ENCODE peak calls at places on chromosomes 13 and 19, in six cellular contexts. V is tibial artery, C is lung, R is lower lobe of right lung, H is left lung, W is neural crest cell. D is an unnamed sample.

GRCh38 chr13:50829896-50830295 is 13.6 kb downstream of the DLEU7 start:
- DNase-seq in V (no peak), C (no peak), H (no peak), R (no peak), W (no peak), D (no peak)

GRCh38 chr13:74250738-74251190 is 116.6 kb upstream of the KLF12 start:
- DNase-seq in W (no peak), C (no peak), V (no peak), R (no peak), H (no peak), D (no peak)

GRCh38 chr19:52961981-52962380 is 700 bp downstream of the ZNF816 start:
- DNase-seq in V (no peak), W (no peak), C (no peak), R (no peak), H (no peak), D (no peak)

GRCh38 chr13:80214521-80214941 is 126.4 kb downstream of the SPRY2 start:
- DNase-seq in C (no peak), R (no peak), V (no peak), W (no peak), H (no peak), D (no peak)

GRCh38 chr13:76161143-76161542 is 525.0 kb downstream of the LMO7 start:
- DNase-seq in R (no peak), C (no peak), W (no peak), V (no peak), H (no peak), D (no peak)

GRCh38 chr13:71285700-71286099 is 581.3 kb downstream of the DACH1 start:
- DNase-seq in W (no peak), C (no peak), V (no peak), H (no peak), R (no peak), D (no peak)

GRCh38 chr19:15812059-15812722 is 3.3 kb downstream of the OR10H1 start:
- DNase-seq in R (no peak), C (no peak), W (no peak), V (no peak), H (no peak), D (no peak)

GRCh38 chr13:73063166-73063565 is 4.4 kb downstream of the KLF5 start:
- DNase-seq in R (no peak), C (no peak), V (no peak), W (no peak), H (no peak), D (no peak)

GRCh38 chr13:41652735-41653361 is 195.5 kb downstream of the RGCC start:
- DNase-seq in V (no peak), R (no peak), H (no peak), C (no peak), W (peak), D (peak)

GRCh38 chr13:111528513-111528912 is 208.1 kb downstream of the TEX29 start:
- DNase-seq in R (peak), C (no peak), H (no peak), W (no peak), V (no peak), D (no peak)

GRCh38 chr13:60700994-60701393 is 304.0 kb downstream of the TDRD3 start:
- DNase-seq in R (no peak), H (no peak), W (no peak), V (no peak), C (no peak), D (no peak)

GRCh38 chr13:99657848-99658265 is 156.6 kb downstream of the TM9SF2 start:
- DNase-seq in R (peak), W (peak), V (peak), C (no peak), H (peak), D (no peak)

GRCh38 chr13:44694842-44695241 is 118.7 kb upstream of the TSC22D1 start:
- DNase-seq in C (no peak), V (no peak), H (no peak), R (no peak), W (no peak), D (no peak)

GRCh38 chr19:38024991-38025716 is 118.1 kb downstream of the SIPA1L3 start:
- DNase-seq in R (no peak), C (no peak), V (no peak), H (no peak), W (no peak), D (no peak)

GRCh38 chr13:37627428-37627827 is 28.9 kb upstream of the POSTN start:
- DNase-seq in H (no peak), W (no peak), C (no peak), R (no peak), V (no peak), D (no peak)

GRCh38 chr13:44306401-44307192 is 67.0 kb upstream of the SERP2 start:
- DNase-seq in H (no peak), R (no peak), C (no peak), V (peak), W (peak), D (peak)

GRCh38 chr19:28170066-28170465 is 1042.9 kb downstream of the UQCRFS1 start:
- DNase-seq in V (no peak), H (no peak), W (no peak), C (no peak), R (no peak), D (no peak)

GRCh38 chr19:20273376-20273775 is 106.4 kb downstream of the ZNF486 start:
- DNase-seq in R (no peak), W (no peak), V (no peak), C (no peak), H (no peak), D (no peak)

GRCh38 chr13:80161896-80162295 is 179.0 kb downstream of the SPRY2 start:
- DNase-seq in C (no peak), H (no peak), V (no peak), R (no peak), W (no peak), D (no peak)

GRCh38 chr13:22061371-22061805 is 390.5 kb downstream of the FGF9 start:
- DNase-seq in H (no peak), W (no peak), V (no peak), R (no peak), C (no peak), D (no peak)

GRCh38 chr19:18833849-18834643 is 2.3 kb downstream of the UPF1 start:
- DNase-seq in R (no peak), C (no peak), V (no peak), W (no peak), H (no peak), D (no peak)

GRCh38 chr13:108214511-108215383 is 589 bp downstream of the LIG4 start:
- DNase-seq in R (peak), H (peak), C (no peak), W (no peak), V (no peak), D (peak)

GRCh38 chr13:102138635-102139225 is 263.1 kb downstream of the FGF14 start:
- DNase-seq in R (no peak), H (no peak), W (no peak), C (no peak), V (no peak), D (no peak)

GRCh38 chr19:57248646-57249045 is 8.2 kb downstream of the ZNF805 start:
- DNase-seq in W (no peak), C (no peak), V (no peak), H (no peak), R (no peak), D (no peak)
- TF ChIP-seq CTCF in W (no peak), C (no peak), V (no peak), H (no peak), R (no peak), D (no peak)

DNA sequence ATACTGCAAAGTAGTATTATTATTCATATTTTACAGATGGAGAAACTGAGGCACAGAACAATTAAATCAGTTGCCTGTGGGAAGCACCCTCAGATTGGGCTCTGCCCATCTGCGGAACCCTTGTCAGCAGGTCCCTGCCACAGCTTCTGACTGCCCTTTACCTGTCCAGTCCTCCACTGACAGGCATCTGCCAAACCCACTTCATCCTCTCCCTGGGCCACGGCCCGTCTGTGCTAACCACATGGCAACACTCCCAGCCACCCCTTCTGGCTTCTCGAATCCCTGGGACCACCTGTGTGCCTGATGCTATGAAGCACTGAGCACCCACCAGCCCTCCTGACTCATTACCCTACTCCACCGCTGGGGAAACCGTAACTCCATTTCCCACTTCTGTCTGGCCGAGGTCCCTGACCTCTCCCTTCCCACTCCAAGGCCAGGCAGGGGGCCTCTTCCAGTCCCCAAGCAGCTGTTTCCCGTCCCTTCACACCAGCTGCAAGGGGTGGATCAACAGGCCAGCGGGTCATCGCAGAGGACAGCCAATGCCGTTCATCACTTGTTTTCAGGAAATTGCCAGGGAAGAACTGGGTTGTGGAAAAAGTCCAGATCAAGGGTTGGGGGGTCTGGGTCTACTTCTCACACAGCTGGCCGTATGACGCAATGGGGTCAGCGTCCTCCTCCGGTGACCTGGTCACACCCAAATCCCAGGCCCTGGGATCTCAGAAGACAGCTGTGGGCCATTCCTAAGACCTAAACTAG is 2.5 kb downstream of the KANK3 start:
- DNase-seq in V (no peak), C (no peak), W (no peak), R (peak), H (no peak), D (no peak)
- TF ChIP-seq CTCF in V (no peak), C (no peak), W (no peak), R (peak), H (peak), D (no peak)

GRCh38 chr19:17448190-17448967 is at the start of gene TMEM221:
- DNase-seq in V (peak), W (peak), C (no peak), R (peak), H (peak), D (no peak)
- TF ChIP-seq CTCF in V (peak), W (peak), C (no peak), R (peak), H (peak), D (peak)

GRCh38 chr19:46617566-46618079 is 7.3 kb downstream of the PTGIR start:
- DNase-seq in R (no peak), W (no peak), H (no peak), C (no peak), V (no peak), D (no peak)

GRCh38 chr19:46618670-46619231 is 6.1 kb downstream of the PTGIR start:
- DNase-seq in H (no peak), R (no peak), W (no peak), C (no peak), V (no peak), D (no peak)

GRCh38 chr19:46615966-46616365 is 8.9 kb downstream of the PTGIR start:
- DNase-seq in R (no peak), C (no peak), W (no peak), H (no peak), V (no peak), D (no peak)

GRCh38 chr19:46614114-46614701 is 10.7 kb downstream of the PTGIR start:
- DNase-seq in W (peak), V (peak), R (peak), H (peak), C (peak), D (peak)

GRCh38 chr19:46616631-46617322 is 8.1 kb downstream of the PTGIR start:
- DNase-seq in V (no peak), H (peak), C (no peak), R (no peak), W (peak), D (peak)
- TF ChIP-seq CTCF in V (peak), H (no peak), C (no peak), R (peak), W (peak), D (peak)

GRCh38 chr19:33374406-33374703 is 846 bp downstream of the CEBPG start:
- DNase-seq in H (peak), R (no peak), C (no peak), W (no peak), V (no peak), D (peak)

GRCh38 chr19:33376423-33376822 is 2.9 kb downstream of the CEBPG start:
- DNase-seq in V (peak), C (peak), H (peak), W (no peak), R (no peak), D (no peak)

GRCh38 chr19:33375760-33376159 is 2.3 kb downstream of the CEBPG start:
- DNase-seq in H (no peak), W (no peak), R (no peak), V (no peak), C (no peak), D (no peak)

GRCh38 chr19:33375156-33375744 is 1.7 kb downstream of the CEBPG start:
- DNase-seq in R (no peak), W (no peak), V (no peak), H (no peak), C (no peak), D (no peak)

DNA sequence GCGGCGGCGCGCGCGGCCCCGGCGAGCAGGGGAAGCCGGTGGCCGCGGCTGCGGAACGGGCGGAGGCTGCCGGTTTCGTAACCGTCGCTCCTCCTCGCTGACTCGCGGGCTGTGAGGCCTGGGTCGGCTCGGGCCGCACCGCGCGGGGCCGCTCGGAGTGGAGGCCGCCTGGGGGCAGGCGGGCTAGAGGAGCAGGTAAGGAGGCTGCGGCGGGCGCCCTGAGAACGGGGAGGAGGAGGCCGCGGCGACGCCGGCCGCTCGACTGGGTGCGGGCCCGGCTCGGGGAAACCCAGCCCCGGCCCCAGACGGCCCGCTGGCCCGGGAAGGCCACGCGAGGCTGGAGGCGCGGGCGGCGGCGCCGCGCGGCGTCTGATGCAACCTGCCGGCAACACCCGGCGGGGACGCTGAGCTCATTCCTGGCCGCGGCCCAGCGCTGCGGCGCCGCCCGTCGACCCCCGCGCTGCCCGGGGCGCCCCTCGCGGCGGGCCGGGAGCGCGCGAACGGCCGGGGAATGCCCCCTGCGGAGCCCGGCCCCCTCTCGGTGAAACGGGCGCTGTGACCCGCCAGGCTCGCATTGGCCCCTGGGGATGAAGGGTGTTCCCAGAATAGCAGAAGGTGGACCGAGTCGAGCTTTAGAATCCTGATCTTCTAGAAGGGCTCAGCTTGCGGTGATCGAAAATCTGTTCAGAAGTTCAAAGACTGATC is at the start of gene CEBPG:
- DNase-seq in H (peak), V (no peak), W (peak), R (peak), C (peak), D (peak)
- TF ChIP-seq CTCF in H (peak), V (no peak), W (peak), R (peak), C (no peak), D (peak)

DNA sequence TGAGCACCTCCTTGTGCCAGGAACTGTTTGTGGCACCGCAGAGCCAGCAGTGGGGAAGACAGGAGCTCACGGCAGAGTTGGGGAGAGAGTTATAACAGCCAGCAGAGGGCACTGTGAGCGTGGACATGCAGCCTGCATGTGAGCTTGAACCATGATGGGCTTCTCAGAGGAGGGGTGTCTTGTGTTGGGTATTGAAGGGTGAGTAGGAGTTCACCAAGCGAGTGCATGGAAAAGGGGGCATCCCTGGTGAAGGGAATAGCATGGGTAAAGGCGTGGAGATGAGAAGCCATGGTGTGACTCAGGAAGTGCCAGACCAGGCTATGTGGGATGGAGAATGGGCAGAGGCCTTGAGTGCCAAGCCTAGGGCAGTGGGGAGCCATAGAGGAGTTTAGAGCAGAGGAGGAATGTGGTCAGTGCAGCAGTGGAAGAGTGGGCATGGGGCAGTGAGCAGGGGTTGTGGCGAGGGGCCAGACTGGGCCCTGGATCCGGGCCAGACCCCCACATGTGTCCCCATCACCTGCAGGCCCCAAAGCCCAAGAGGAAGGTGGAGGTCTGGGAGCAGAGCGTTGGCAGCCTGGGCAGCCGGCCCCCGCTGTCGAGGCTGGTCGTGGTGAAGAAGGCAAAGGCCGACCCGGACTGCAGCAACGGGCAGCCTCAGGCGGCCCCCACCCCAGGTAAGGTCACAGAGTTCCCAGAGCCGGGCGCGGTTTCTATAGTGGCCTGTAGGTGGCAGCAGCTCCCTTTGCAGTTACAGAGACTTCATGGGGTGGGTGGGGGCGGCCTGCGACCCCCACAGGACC is 11.8 kb upstream of the SHD start:
- DNase-seq in H (peak), V (peak), W (peak), C (peak), R (peak), D (peak)
- TF ChIP-seq CTCF in H (peak), V (peak), W (peak), C (peak), R (peak), D (peak)

DNA sequence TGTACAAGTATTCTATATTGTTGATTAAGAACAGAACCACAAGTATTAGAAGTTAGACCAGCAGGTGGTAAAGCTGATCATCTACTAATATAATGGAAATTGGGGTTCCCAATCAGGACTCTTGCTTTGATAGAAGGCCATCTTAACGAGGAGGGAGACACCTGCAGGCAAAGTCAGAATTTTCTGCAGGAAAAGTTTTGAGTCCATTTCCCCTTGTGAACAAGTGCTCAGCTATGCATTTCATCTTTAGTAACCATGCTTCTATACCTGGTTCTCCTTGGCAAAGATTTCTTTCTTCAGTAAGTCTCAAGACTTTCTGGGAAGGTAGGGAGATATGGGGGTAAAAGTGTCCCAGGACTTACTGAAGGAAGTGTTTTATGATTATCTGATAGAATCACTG is 36.1 kb upstream of the USPL1 start:
- DNase-seq in H (no peak), W (no peak), R (no peak), C (no peak), V (no peak), D (no peak)
- TF ChIP-seq CTCF in H (no peak), W (peak), R (peak), C (peak), V (no peak), D (peak)

GRCh38 chr19:7917292-7918061 is 2.7 kb upstream of the SNAPC2 start:
- DNase-seq in C (no peak), V (no peak), H (peak), R (peak), W (peak), D (no peak)
- TF ChIP-seq CTCF in C (no peak), V (peak), H (peak), R (peak), W (peak), D (peak)

DNA sequence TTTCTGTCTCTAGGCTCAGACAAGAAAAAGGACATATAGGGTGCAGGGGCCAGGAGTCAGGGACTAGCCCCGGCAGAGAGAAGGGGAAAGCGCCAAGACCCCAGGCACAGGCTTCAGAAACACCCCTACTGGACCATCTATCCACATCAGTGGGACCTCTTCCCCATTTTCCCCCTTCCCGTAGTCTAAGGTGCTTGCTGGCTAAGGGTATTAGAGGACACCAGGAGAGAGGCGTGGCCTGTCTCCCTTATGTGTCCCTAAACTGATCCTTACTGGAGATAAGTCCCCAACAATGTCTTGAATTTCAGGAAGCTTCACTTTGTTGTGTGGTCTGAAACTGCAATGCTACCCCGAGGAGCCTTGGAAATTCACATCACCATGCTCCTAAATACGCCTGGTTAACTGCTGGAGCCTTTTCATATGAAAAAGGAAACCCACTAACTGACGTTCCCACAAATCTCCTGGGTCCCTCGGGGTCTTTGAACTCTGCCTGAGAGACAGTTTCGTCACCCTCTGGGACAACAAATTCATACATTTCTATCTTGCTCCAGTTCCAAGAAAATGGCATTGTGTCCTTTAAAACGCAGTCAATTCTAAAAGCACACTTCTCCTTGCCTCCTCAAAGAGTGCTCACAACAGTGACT is 197.7 kb downstream of the COL4A1 start:
- DNase-seq in W (no peak), R (no peak), C (no peak), H (no peak), V (no peak), D (peak)
- TF ChIP-seq CTCF in W (no peak), R (no peak), C (no peak), H (no peak), V (no peak), D (no peak)

DNA sequence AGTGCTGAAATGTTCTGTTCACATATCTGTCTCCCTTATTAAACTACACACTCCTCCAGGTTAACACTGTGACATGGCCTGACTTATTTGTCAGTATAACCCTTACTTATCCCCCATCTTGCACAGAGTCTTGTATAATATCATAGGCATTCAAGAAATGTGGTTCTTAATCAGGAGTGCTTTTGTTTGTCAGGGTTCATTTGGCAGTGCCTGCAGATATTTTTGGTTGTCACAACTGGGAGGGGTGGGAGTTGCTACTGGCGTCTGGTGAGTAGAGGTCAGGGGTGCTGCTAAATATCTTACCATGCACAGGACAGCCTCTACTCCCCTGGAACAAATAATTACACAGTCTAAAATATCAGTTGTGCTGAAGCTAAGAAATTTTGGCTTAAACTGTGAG is 20.4 kb upstream of the OBI1 start:
- DNase-seq in R (no peak), C (no peak), W (no peak), H (no peak), V (no peak), D (no peak)
- TF ChIP-seq CTCF in R (no peak), C (no peak), W (no peak), H (no peak), V (no peak), D (no peak)

D was measured in DND-41.